ENCODE peak calls at places on chromosomes 12 and 14, in ten cellular contexts. H is MM.1S, L is H1, A is NB4, Y is lower leg skin, E is right lobe of liver, X is heart left ventricle, V is fibroblast of the aortic adventitia, I is GM23338, R is Peyer's patch. G is an unnamed sample.

GRCh38 chr12:109756457-109756856 is 42.8 kb downstream of the FAM222A start:
- DNase-seq in H (no peak), L (no peak), A (no peak), Y (no peak), E (no peak), X (no peak), V (no peak), I (no peak), R (no peak), G (no peak)

GRCh38 chr12:102876883-102877282 is 40.2 kb downstream of the PAH start:
- DNase-seq in H (no peak), L (peak), A (peak), Y (no peak), E (no peak), X (no peak), V (no peak), I (peak), R (no peak), G (no peak)

GRCh38 chr12:8950702-8951478 is 1.4 kb upstream of the M6PR start:
- DNase-seq in H (peak), L (no peak), A (peak), Y (no peak), E (no peak), X (no peak), V (no peak), I (no peak), R (no peak), G (peak)

GRCh38 chr12:24042651-24043050 is 93.2 kb upstream of the SOX5 start:
- DNase-seq in H (no peak), L (no peak), A (no peak), Y (no peak), E (no peak), X (no peak), V (no peak), I (no peak), R (no peak), G (no peak)

GRCh38 chr12:6766651-6767300 is 613 bp downstream of the PTMS start:
- DNase-seq in H (peak), L (peak), A (peak), Y (peak), E (peak), X (peak), V (peak), I (peak), R (peak), G (peak)

GRCh38 chr14:96180004-96180403 is 24.6 kb upstream of the BDKRB2 start:
- DNase-seq in H (no peak), L (no peak), A (no peak), Y (no peak), E (no peak), X (no peak), V (no peak), I (no peak), R (no peak), G (no peak)

GRCh38 chr12:103634732-103635131 is 47.7 kb downstream of the STAB2 start:
- DNase-seq in H (no peak), L (no peak), A (no peak), Y (no peak), E (no peak), X (no peak), V (no peak), I (no peak), R (no peak), G (no peak)

GRCh38 chr12:81668475-81668874 is 90.7 kb downstream of the PPFIA2 start:
- DNase-seq in H (no peak), L (no peak), A (peak), Y (no peak), E (no peak), X (no peak), V (peak), I (no peak), R (no peak), G (peak)

GRCh38 chr12:98334768-98335167 is 180.6 kb upstream of the TMPO start:
- DNase-seq in H (no peak), L (no peak), A (no peak), Y (no peak), E (no peak), X (no peak), V (no peak), I (no peak), R (no peak), G (no peak)

GRCh38 chr12:94618995-94619695 is 31.2 kb downstream of the TMCC3 start:
- DNase-seq in H (no peak), L (no peak), A (no peak), Y (no peak), E (no peak), X (no peak), V (peak), I (no peak), R (peak), G (no peak)

GRCh38 chr14:39442293-39442692 is 10.1 kb upstream of the FBXO33 start:
- DNase-seq in H (no peak), L (no peak), A (no peak), Y (no peak), E (no peak), X (peak), V (no peak), I (no peak), R (no peak), G (no peak)

GRCh38 chr12:92002673-92003382 is 142.8 kb downstream of the BTG1 start:
- DNase-seq in H (no peak), L (no peak), A (no peak), Y (no peak), E (no peak), X (no peak), V (peak), I (no peak), R (no peak), G (no peak)

GRCh38 chr12:2198088-2198501 is 145.3 kb downstream of the CACNA1C start:
- DNase-seq in H (no peak), L (peak), A (peak), Y (no peak), E (no peak), X (peak), V (no peak), I (peak), R (no peak), G (no peak)

GRCh38 chr12:91406920-91407341 is 224.3 kb upstream of the DCN start:
- DNase-seq in H (no peak), L (no peak), A (no peak), Y (no peak), E (no peak), X (no peak), V (no peak), I (no peak), R (no peak), G (peak)

GRCh38 chr12:3646561-3647241 is 106.2 kb downstream of the CRACR2A start:
- DNase-seq in H (no peak), L (no peak), A (no peak), Y (no peak), E (no peak), X (no peak), V (no peak), I (no peak), R (no peak), G (no peak)

GRCh38 chr14:34629344-34629656 is 648 bp downstream of the SNX6 start:
- DNase-seq in H (no peak), L (no peak), A (no peak), Y (no peak), E (no peak), X (no peak), V (no peak), I (no peak), R (no peak), G (no peak)

GRCh38 chr12:20024194-20024593 is 344.1 kb upstream of the PDE3A start:
- DNase-seq in H (no peak), L (no peak), A (no peak), Y (no peak), E (no peak), X (peak), V (peak), I (no peak), R (no peak), G (no peak)

GRCh38 chr12:32051511-32052299 is 54.9 kb upstream of the BICD1 start:
- DNase-seq in H (no peak), L (no peak), A (peak), Y (peak), E (no peak), X (no peak), V (peak), I (no peak), R (no peak), G (no peak)

GRCh38 chr12:91579516-91580263 is 397.1 kb upstream of the DCN start:
- DNase-seq in H (no peak), L (no peak), A (no peak), Y (no peak), E (no peak), X (no peak), V (no peak), I (no peak), R (no peak), G (no peak)

GRCh38 chr14:88189040-88189839 is 133.8 kb downstream of the KCNK10 start:
- DNase-seq in H (peak), L (peak), A (peak), Y (no peak), E (peak), X (peak), V (peak), I (peak), R (peak), G (peak)

GRCh38 chr12:8629486-8630033 is 16.9 kb upstream of the AICDA start:
- DNase-seq in H (peak), L (no peak), A (peak), Y (no peak), E (no peak), X (no peak), V (peak), I (no peak), R (no peak), G (peak)

GRCh38 chr14:76696361-76696760 is 64.9 kb upstream of the VASH1 start:
- DNase-seq in H (no peak), L (no peak), A (no peak), Y (peak), E (no peak), X (no peak), V (no peak), I (no peak), R (no peak), G (peak)

GRCh38 chr12:132560831-132561783 is 49.3 kb downstream of the LRCOL1 start:
- DNase-seq in H (peak), L (peak), A (peak), Y (no peak), E (no peak), X (no peak), V (peak), I (peak), R (peak), G (peak)

GRCh38 chr14:68506021-68506644 is 286.7 kb downstream of the ZFP36L1 start:
- DNase-seq in H (no peak), L (no peak), A (no peak), Y (peak), E (no peak), X (peak), V (peak), I (peak), R (no peak), G (peak)

GRCh38 chr12:119410396-119410795 is 75.9 kb downstream of the CCDC60 start:
- DNase-seq in H (no peak), L (no peak), A (no peak), Y (peak), E (no peak), X (no peak), V (no peak), I (peak), R (no peak), G (no peak)

GRCh38 chr12:106645074-106645421 is 62.2 kb downstream of the RFX4 start:
- DNase-seq in H (no peak), L (no peak), A (no peak), Y (peak), E (peak), X (peak), V (no peak), I (no peak), R (no peak), G (no peak)

GRCh38 chr14:64713677-64714076 is 9.5 kb downstream of the PLEKHG3 start:
- DNase-seq in H (no peak), L (no peak), A (no peak), Y (no peak), E (no peak), X (no peak), V (no peak), I (no peak), R (no peak), G (no peak)

DNA sequence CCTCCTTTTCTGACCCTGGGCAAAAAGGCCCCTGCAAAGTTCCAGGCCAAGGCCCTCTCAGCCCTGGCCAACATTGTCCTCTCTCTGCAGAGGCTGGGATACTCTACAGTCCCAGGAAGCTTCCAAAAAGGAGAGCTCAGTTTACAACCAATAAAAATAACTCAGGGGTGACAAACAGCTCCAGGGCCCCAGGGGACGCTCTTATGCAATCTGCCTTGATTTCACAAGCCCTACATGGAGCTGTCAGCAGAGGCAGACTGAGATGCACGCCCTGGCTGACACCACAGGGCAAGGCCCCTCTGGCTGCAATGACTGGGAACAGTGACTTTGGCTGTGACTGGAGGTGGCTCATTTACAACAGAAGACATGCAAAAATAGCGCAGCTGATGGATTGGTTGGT is 129.0 kb upstream of the MED13L start:
- DNase-seq in H (no peak), L (peak), A (peak), Y (peak), E (peak), X (peak), V (peak), I (peak), R (peak), G (peak)
- TF ChIP-seq CTCF in H (no peak), L (peak), A (no peak), Y (no peak), E (peak), X (no peak), V (no peak), I (no peak), R (no peak), G (no peak)

DNA sequence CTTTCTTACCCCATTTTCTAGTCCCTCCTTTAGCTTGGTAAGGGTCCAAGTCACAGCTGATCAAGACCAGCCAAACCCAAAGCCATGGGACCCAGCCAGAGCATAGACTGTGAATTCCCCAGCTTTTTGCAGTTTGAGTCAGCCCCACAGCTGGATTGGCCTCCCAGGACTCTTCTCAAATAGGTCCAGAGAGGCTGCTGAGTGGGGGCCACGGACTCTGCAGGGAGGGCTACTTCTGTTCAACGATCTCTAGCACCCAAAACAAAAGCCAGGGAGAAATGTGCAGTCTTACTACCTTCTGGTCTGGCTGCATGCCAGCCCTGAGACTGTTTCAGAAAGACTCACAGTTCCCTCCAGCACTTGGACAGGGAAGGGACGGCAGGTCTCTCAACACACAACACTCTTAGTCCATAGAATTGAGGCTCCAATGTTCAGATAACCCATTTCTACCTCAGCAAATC is 1.6 kb downstream of the VDR start:
- DNase-seq in H (peak), L (no peak), A (peak), Y (no peak), E (no peak), X (no peak), V (peak), I (no peak), R (peak), G (peak)
- H3K4me3 ChIP-seq in H (peak), L (no peak), A (peak), Y (no peak), E (no peak), X (no peak), V (peak), I (no peak), R (peak), G (peak)

DNA sequence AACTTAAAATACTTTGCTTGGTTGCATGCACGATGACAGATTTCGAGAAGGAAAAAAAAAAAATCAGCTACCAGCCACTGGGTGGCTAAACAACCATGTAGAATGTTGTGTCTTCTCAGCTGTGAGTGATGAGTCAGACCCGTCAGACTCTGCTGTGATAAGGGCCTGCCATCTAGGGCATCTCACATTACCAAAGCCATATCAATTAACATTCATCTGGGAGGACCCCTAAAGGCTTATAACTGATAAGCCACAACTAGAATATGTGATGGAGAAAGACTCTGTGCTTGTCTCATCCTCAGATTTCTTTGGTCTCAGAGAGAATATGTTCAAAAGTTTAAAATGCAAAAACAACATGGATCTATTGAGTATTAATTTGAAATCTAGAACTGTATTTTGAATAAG is 111.5 kb downstream of the PAX9 start:
- DNase-seq in H (no peak), L (no peak), A (peak), Y (no peak), E (no peak), X (no peak), V (no peak), I (peak), R (no peak), G (no peak)
- TF ChIP-seq CTCF in H (no peak), L (peak), A (peak), Y (no peak), E (no peak), X (no peak), V (no peak), I (peak), R (no peak), G (no peak)

DNA sequence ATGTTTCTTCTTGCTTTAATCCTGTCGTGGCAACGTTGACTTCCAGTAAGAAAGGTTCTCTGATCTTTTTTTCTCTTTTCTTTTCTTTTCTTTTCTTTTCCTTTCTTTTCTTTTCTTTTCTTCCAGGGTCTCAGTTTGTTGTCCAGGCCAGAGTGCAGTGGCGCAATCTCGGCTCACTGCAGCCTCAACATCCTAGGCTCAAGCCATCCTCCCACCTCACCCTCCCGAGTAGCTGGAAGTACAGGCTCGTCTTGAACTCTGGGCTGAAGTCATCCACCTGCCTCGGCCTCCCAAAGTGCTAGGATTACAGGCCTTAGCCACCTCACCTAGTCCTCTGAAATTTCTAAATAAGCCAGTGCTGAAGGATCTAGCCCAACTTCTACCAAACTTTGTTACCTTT is 1.3 kb upstream of the MAP3K9 start:
- DNase-seq in H (no peak), L (no peak), A (no peak), Y (no peak), E (no peak), X (no peak), V (no peak), I (no peak), R (no peak), G (no peak)
- H3K4me3 ChIP-seq in H (no peak), L (peak), A (no peak), Y (no peak), E (no peak), X (no peak), V (no peak), I (peak), R (no peak), G (peak)

GRCh38 chr14:91331761-91332447 is 85.7 kb downstream of the CCDC88C start:
- DNase-seq in H (no peak), L (no peak), A (peak), Y (no peak), E (peak), X (no peak), V (no peak), I (no peak), R (no peak), G (no peak)

GRCh38 chr14:91330111-91330696 is 85.7 kb upstream of the GPR68 start:
- DNase-seq in H (no peak), L (no peak), A (no peak), Y (no peak), E (no peak), X (no peak), V (no peak), I (no peak), R (no peak), G (no peak)

GRCh38 chr14:91332448-91333059 is 85.1 kb downstream of the CCDC88C start:
- DNase-seq in H (no peak), L (no peak), A (no peak), Y (no peak), E (no peak), X (no peak), V (no peak), I (no peak), R (peak), G (no peak)

GRCh38 chr14:91329615-91330014 is 85.1 kb upstream of the GPR68 start:
- DNase-seq in H (no peak), L (no peak), A (no peak), Y (no peak), E (no peak), X (no peak), V (no peak), I (no peak), R (no peak), G (no peak)

GRCh38 chr14:91330846-91331245 is 86.3 kb upstream of the GPR68 start:
- DNase-seq in H (no peak), L (no peak), A (no peak), Y (no peak), E (no peak), X (no peak), V (no peak), I (no peak), R (no peak), G (no peak)
- TF ChIP-seq CTCF in H (no peak), L (no peak), A (no peak), Y (no peak), E (no peak), X (no peak), V (no peak), I (no peak), R (no peak), G (no peak)